ENCODE peak calls at places on chromosomes 16 and 17, in eight cellular contexts. One of them, this sample, is unnamed.
A peak's percentile ranks its signal among the peaks of the same experiment; 100 is the strongest.

GRCh38 chr17:35257080-35257701 is 14.3 kb downstream of the SLFN5 start:
- DNase-seq in heart left ventricle: peak; percentile 30
- DNase-seq in fibroblast of mammary gland: peak; percentile 61
- DNase-seq in endothelial cell of umbilical vein: peak; percentile 95
- DNase-seq in transverse colon: peak; percentile 59
- DNase-seq in AG04450: no peak
- DNase-seq in osteoblast: peak; percentile 19
- DNase-seq in thyroid gland: peak; percentile 72
- DNase-seq in this sample: no peak

GRCh38 chr16:23423496-23424049 is 29.4 kb downstream of the COG7 start:
- DNase-seq in fibroblast of mammary gland: peak; percentile 98
- DNase-seq in endothelial cell of umbilical vein: peak; percentile 100
- DNase-seq in AG04450: peak; percentile 97
- DNase-seq in heart left ventricle: peak; percentile 76
- DNase-seq in thyroid gland: peak; percentile 77
- DNase-seq in transverse colon: peak; percentile 85
- DNase-seq in osteoblast: peak; percentile 84
- DNase-seq in this sample: peak; percentile 83

GRCh38 chr17:17719199-17719940 is 38.1 kb downstream of the RAI1 start:
- DNase-seq in osteoblast: no peak
- DNase-seq in endothelial cell of umbilical vein: no peak
- DNase-seq in fibroblast of mammary gland: no peak
- DNase-seq in AG04450: no peak
- DNase-seq in thyroid gland: no peak
- DNase-seq in heart left ventricle: no peak
- DNase-seq in transverse colon: no peak
- DNase-seq in this sample: no peak

GRCh38 chr17:45895304-45895968 is 1.1 kb downstream of the MAPT start:
- DNase-seq in thyroid gland: peak; percentile 7
- DNase-seq in heart left ventricle: no peak
- DNase-seq in AG04450: no peak
- DNase-seq in endothelial cell of umbilical vein: peak; percentile 14
- DNase-seq in transverse colon: no peak
- DNase-seq in fibroblast of mammary gland: no peak
- DNase-seq in osteoblast: peak; percentile 68
- DNase-seq in this sample: no peak

GRCh38 chr16:64437706-64438329 is 684.0 kb downstream of the CDH11 start:
- DNase-seq in thyroid gland: no peak
- DNase-seq in fibroblast of mammary gland: no peak
- DNase-seq in heart left ventricle: peak; percentile 25
- DNase-seq in AG04450: no peak
- DNase-seq in osteoblast: no peak
- DNase-seq in transverse colon: no peak
- DNase-seq in endothelial cell of umbilical vein: peak; percentile 42
- DNase-seq in this sample: no peak

GRCh38 chr16:17567455-17567854 is 96.7 kb upstream of the XYLT1 start:
- DNase-seq in fibroblast of mammary gland: peak; percentile 41
- DNase-seq in transverse colon: no peak
- DNase-seq in osteoblast: no peak
- DNase-seq in heart left ventricle: no peak
- DNase-seq in AG04450: no peak
- DNase-seq in thyroid gland: no peak
- DNase-seq in endothelial cell of umbilical vein: no peak
- DNase-seq in this sample: no peak

GRCh38 chr16:14354561-14355351 is 275.3 kb downstream of the PARN start:
- DNase-seq in fibroblast of mammary gland: no peak
- DNase-seq in osteoblast: no peak
- DNase-seq in AG04450: no peak
- DNase-seq in endothelial cell of umbilical vein: no peak
- DNase-seq in thyroid gland: no peak
- DNase-seq in transverse colon: no peak
- DNase-seq in heart left ventricle: no peak
- DNase-seq in this sample: no peak

GRCh38 chr16:72637306-72637705 is 410.6 kb downstream of the ZFHX3 start:
- DNase-seq in endothelial cell of umbilical vein: peak; percentile 60
- DNase-seq in thyroid gland: no peak
- DNase-seq in fibroblast of mammary gland: peak; percentile 85
- DNase-seq in transverse colon: no peak
- DNase-seq in AG04450: peak; percentile 34
- DNase-seq in heart left ventricle: no peak
- DNase-seq in osteoblast: peak; percentile 57
- DNase-seq in this sample: peak; percentile 56

GRCh38 chr16:77869997-77870813 is 81.8 kb downstream of the VAT1L start:
- DNase-seq in osteoblast: no peak
- DNase-seq in AG04450: no peak
- DNase-seq in fibroblast of mammary gland: no peak
- DNase-seq in endothelial cell of umbilical vein: peak; percentile 24
- DNase-seq in thyroid gland: peak; percentile 34
- DNase-seq in heart left ventricle: peak; percentile 50
- DNase-seq in transverse colon: peak; percentile 45
- DNase-seq in this sample: no peak

GRCh38 chr16:58123896-58124600 is 5.1 kb downstream of the CFAP20 start:
- DNase-seq in thyroid gland: no peak
- DNase-seq in endothelial cell of umbilical vein: peak; percentile 50
- DNase-seq in heart left ventricle: no peak
- DNase-seq in fibroblast of mammary gland: no peak
- DNase-seq in transverse colon: no peak
- DNase-seq in AG04450: no peak
- DNase-seq in osteoblast: peak; percentile 26
- DNase-seq in this sample: no peak

GRCh38 chr16:72877374-72878028 is 170.4 kb downstream of the ZFHX3 start:
- DNase-seq in transverse colon: no peak
- DNase-seq in thyroid gland: peak; percentile 71
- DNase-seq in osteoblast: peak; percentile 92
- DNase-seq in AG04450: no peak
- DNase-seq in endothelial cell of umbilical vein: peak; percentile 80
- DNase-seq in fibroblast of mammary gland: peak; percentile 83
- DNase-seq in heart left ventricle: no peak
- DNase-seq in this sample: peak; percentile 65

GRCh38 chr17:79951361-79952264 is 84.1 kb downstream of the TBC1D16 start:
- DNase-seq in osteoblast: peak; percentile 100
- DNase-seq in thyroid gland: peak; percentile 73
- DNase-seq in fibroblast of mammary gland: peak; percentile 86
- DNase-seq in transverse colon: no peak
- DNase-seq in heart left ventricle: peak; percentile 57
- DNase-seq in AG04450: peak; percentile 61
- DNase-seq in endothelial cell of umbilical vein: no peak
- DNase-seq in this sample: peak; percentile 57

GRCh38 chr17:47620503-47621245 is 29.0 kb upstream of the KPNB1 start:
- DNase-seq in transverse colon: no peak
- DNase-seq in endothelial cell of umbilical vein: no peak
- DNase-seq in osteoblast: no peak
- DNase-seq in AG04450: no peak
- DNase-seq in fibroblast of mammary gland: no peak
- DNase-seq in thyroid gland: no peak
- DNase-seq in heart left ventricle: no peak
- DNase-seq in this sample: no peak

GRCh38 chr16:11673091-11674000 is 5.1 kb downstream of the SNN start:
- DNase-seq in thyroid gland: peak; percentile 66
- DNase-seq in heart left ventricle: no peak
- DNase-seq in endothelial cell of umbilical vein: no peak
- DNase-seq in AG04450: no peak
- DNase-seq in fibroblast of mammary gland: no peak
- DNase-seq in transverse colon: no peak
- DNase-seq in osteoblast: peak; percentile 78
- DNase-seq in this sample: no peak

GRCh38 chr17:66423436-66423922 is 121.1 kb downstream of the PRKCA start:
- DNase-seq in thyroid gland: peak; percentile 8
- DNase-seq in AG04450: no peak
- DNase-seq in endothelial cell of umbilical vein: no peak
- DNase-seq in transverse colon: no peak
- DNase-seq in fibroblast of mammary gland: peak; percentile 34
- DNase-seq in heart left ventricle: no peak
- DNase-seq in osteoblast: no peak
- DNase-seq in this sample: no peak

GRCh38 chr17:59632398-59632797 is 12.7 kb downstream of the CLTC start:
- DNase-seq in AG04450: no peak
- DNase-seq in heart left ventricle: no peak
- DNase-seq in endothelial cell of umbilical vein: no peak
- DNase-seq in transverse colon: no peak
- DNase-seq in osteoblast: no peak
- DNase-seq in thyroid gland: no peak
- DNase-seq in fibroblast of mammary gland: no peak
- DNase-seq in this sample: no peak

GRCh38 chr17:50831430-50832064 is 3.8 kb upstream of the WFIKKN2 start:
- DNase-seq in fibroblast of mammary gland: no peak
- DNase-seq in heart left ventricle: no peak
- DNase-seq in transverse colon: no peak
- DNase-seq in AG04450: no peak
- DNase-seq in thyroid gland: no peak
- DNase-seq in endothelial cell of umbilical vein: no peak
- DNase-seq in osteoblast: no peak
- DNase-seq in this sample: no peak

GRCh38 chr16:15783985-15784384 is 72.8 kb downstream of the MYH11 start:
- DNase-seq in thyroid gland: no peak
- DNase-seq in osteoblast: no peak
- DNase-seq in transverse colon: no peak
- DNase-seq in fibroblast of mammary gland: no peak
- DNase-seq in AG04450: no peak
- DNase-seq in heart left ventricle: no peak
- DNase-seq in endothelial cell of umbilical vein: no peak
- DNase-seq in this sample: no peak

GRCh38 chr16:49687603-49688002 is 168.3 kb downstream of the ZNF423 start:
- DNase-seq in AG04450: no peak
- DNase-seq in osteoblast: no peak
- DNase-seq in endothelial cell of umbilical vein: no peak
- DNase-seq in thyroid gland: no peak
- DNase-seq in transverse colon: no peak
- DNase-seq in heart left ventricle: no peak
- DNase-seq in fibroblast of mammary gland: no peak
- DNase-seq in this sample: no peak

GRCh38 chr17:67994827-67995567 is 1.3 kb downstream of the C17orf58 start:
- DNase-seq in fibroblast of mammary gland: peak; percentile 96
- DNase-seq in heart left ventricle: no peak
- DNase-seq in thyroid gland: peak; percentile 36
- DNase-seq in transverse colon: no peak
- DNase-seq in endothelial cell of umbilical vein: peak; percentile 98
- DNase-seq in AG04450: no peak
- DNase-seq in osteoblast: peak; percentile 96
- DNase-seq in this sample: peak; percentile 76

GRCh38 chr17:40315678-40316570 is 6.9 kb downstream of the RARA start:
- DNase-seq in endothelial cell of umbilical vein: no peak
- DNase-seq in heart left ventricle: no peak
- DNase-seq in fibroblast of mammary gland: no peak
- DNase-seq in AG04450: no peak
- DNase-seq in transverse colon: no peak
- DNase-seq in osteoblast: peak; percentile 82
- DNase-seq in thyroid gland: no peak
- DNase-seq in this sample: no peak

GRCh38 chr16:35195864-35196216 is 1736.4 kb downstream of the TP53TG3F start:
- DNase-seq in transverse colon: no peak
- DNase-seq in endothelial cell of umbilical vein: no peak
- DNase-seq in osteoblast: no peak
- DNase-seq in fibroblast of mammary gland: no peak
- DNase-seq in AG04450: no peak
- DNase-seq in heart left ventricle: no peak
- DNase-seq in thyroid gland: no peak
- DNase-seq in this sample: no peak

GRCh38 chr16:27706156-27706705 is 156.3 kb downstream of the KATNIP start:
- DNase-seq in osteoblast: no peak
- DNase-seq in AG04450: no peak
- DNase-seq in endothelial cell of umbilical vein: no peak
- DNase-seq in transverse colon: no peak
- DNase-seq in thyroid gland: no peak
- DNase-seq in fibroblast of mammary gland: no peak
- DNase-seq in heart left ventricle: no peak
- DNase-seq in this sample: no peak
- H3K4me3 ChIP-seq in osteoblast: no peak overlapping the region
- H3K4me3 ChIP-seq in AG04450: no peak overlapping the region
- H3K4me3 ChIP-seq in endothelial cell of umbilical vein: no peak overlapping the region
- H3K4me3 ChIP-seq in transverse colon: no peak overlapping the region
- H3K4me3 ChIP-seq in thyroid gland: no peak overlapping the region
- H3K4me3 ChIP-seq in fibroblast of mammary gland: no peak overlapping the region
- H3K4me3 ChIP-seq in heart left ventricle: no peak overlapping the region
- H3K4me3 ChIP-seq in this sample: no peak overlapping the region

GRCh38 chr16:51134269-51134812 is 16.7 kb downstream of the SALL1 start:
- DNase-seq in AG04450: no peak
- DNase-seq in endothelial cell of umbilical vein: no peak
- DNase-seq in fibroblast of mammary gland: no peak
- DNase-seq in heart left ventricle: no peak
- DNase-seq in thyroid gland: no peak
- DNase-seq in osteoblast: no peak
- DNase-seq in transverse colon: no peak
- DNase-seq in this sample: no peak
- H3K4me3 ChIP-seq in AG04450: peak overlapping the region; percentile 20
- H3K4me3 ChIP-seq in endothelial cell of umbilical vein: no peak overlapping the region
- H3K4me3 ChIP-seq in fibroblast of mammary gland: peak overlapping the region; percentile 1
- H3K4me3 ChIP-seq in heart left ventricle: no peak overlapping the region
- H3K4me3 ChIP-seq in thyroid gland: no peak overlapping the region
- H3K4me3 ChIP-seq in osteoblast: no peak overlapping the region
- H3K4me3 ChIP-seq in transverse colon: no peak overlapping the region
- H3K4me3 ChIP-seq in this sample: peak overlapping the region; percentile 32

GRCh38 chr16:85206472-85207356 is 94.4 kb upstream of the CIBAR2 start:
- DNase-seq in fibroblast of mammary gland: no peak
- DNase-seq in heart left ventricle: peak; percentile 75
- DNase-seq in transverse colon: peak; percentile 60
- DNase-seq in thyroid gland: peak; percentile 67
- DNase-seq in AG04450: no peak
- DNase-seq in osteoblast: peak; percentile 55
- DNase-seq in endothelial cell of umbilical vein: peak; percentile 49
- DNase-seq in this sample: no peak
- H3K4me3 ChIP-seq in fibroblast of mammary gland: no peak overlapping the region
- H3K4me3 ChIP-seq in heart left ventricle: no peak overlapping the region
- H3K4me3 ChIP-seq in transverse colon: no peak overlapping the region
- H3K4me3 ChIP-seq in thyroid gland: no peak overlapping the region
- H3K4me3 ChIP-seq in AG04450: no peak overlapping the region
- H3K4me3 ChIP-seq in osteoblast: no peak overlapping the region
- H3K4me3 ChIP-seq in endothelial cell of umbilical vein: no peak overlapping the region
- H3K4me3 ChIP-seq in this sample: no peak overlapping the region

DNA sequence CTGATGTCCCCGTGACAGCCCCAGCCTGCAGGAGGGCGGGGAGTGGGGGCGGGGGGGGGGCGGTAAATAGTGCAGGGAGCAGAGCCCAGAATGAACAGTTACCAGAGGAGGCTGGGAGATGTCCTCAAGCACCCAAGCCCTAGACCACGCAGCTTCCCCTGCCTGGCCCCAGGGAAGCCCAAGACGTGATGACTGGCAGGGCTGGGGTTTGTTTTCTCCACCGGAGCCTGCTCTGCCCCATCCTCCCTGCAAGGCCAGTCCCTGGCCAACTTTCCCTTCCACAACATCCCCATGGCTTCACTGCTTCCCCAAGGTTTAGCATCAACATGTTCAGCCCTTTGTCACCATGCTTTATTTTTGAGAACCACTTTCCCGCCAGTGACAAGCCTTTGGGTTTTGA is 1.4 kb upstream of the BEAN1 start:
- DNase-seq in osteoblast: peak; percentile 69
- DNase-seq in heart left ventricle: no peak
- DNase-seq in AG04450: no peak
- DNase-seq in transverse colon: no peak
- DNase-seq in endothelial cell of umbilical vein: no peak
- DNase-seq in fibroblast of mammary gland: no peak
- DNase-seq in thyroid gland: no peak
- DNase-seq in this sample: no peak
- H3K4me3 ChIP-seq in osteoblast: no peak overlapping the region
- H3K4me3 ChIP-seq in heart left ventricle: no peak overlapping the region
- H3K4me3 ChIP-seq in AG04450: no peak overlapping the region
- H3K4me3 ChIP-seq in transverse colon: no peak overlapping the region
- H3K4me3 ChIP-seq in endothelial cell of umbilical vein: no peak overlapping the region
- H3K4me3 ChIP-seq in fibroblast of mammary gland: no peak overlapping the region
- H3K4me3 ChIP-seq in thyroid gland: no peak overlapping the region
- H3K4me3 ChIP-seq in this sample: no peak overlapping the region

GRCh38 chr16:81936209-81936608 is 75.1 kb downstream of the SDR42E1 start:
- DNase-seq in thyroid gland: no peak
- DNase-seq in osteoblast: no peak
- DNase-seq in transverse colon: no peak
- DNase-seq in AG04450: no peak
- DNase-seq in heart left ventricle: no peak
- DNase-seq in endothelial cell of umbilical vein: no peak
- DNase-seq in fibroblast of mammary gland: no peak
- DNase-seq in this sample: no peak
- H3K4me3 ChIP-seq in thyroid gland: no peak overlapping the region
- H3K4me3 ChIP-seq in osteoblast: no peak overlapping the region
- H3K4me3 ChIP-seq in transverse colon: no peak overlapping the region
- H3K4me3 ChIP-seq in AG04450: no peak overlapping the region
- H3K4me3 ChIP-seq in heart left ventricle: no peak overlapping the region
- H3K4me3 ChIP-seq in endothelial cell of umbilical vein: no peak overlapping the region
- H3K4me3 ChIP-seq in fibroblast of mammary gland: no peak overlapping the region
- H3K4me3 ChIP-seq in this sample: no peak overlapping the region

This sample was measured in skeletal muscle cell.